ENCODE peak calls at places on chromosomes 6 and 20, in nine cellular contexts. S, L, H, X, P, M, J, F and K are unnamed samples.

GRCh38 chr6:1267057-1267732 is 44.7 kb upstream of the FOXQ1 start:
- DNase-seq in L (no peak), M (peak), J (no peak), X (no peak), S (no peak), H (no peak), F (no peak), P (no peak), K (no peak)

GRCh38 chr6:52253494-52253893 is 9.2 kb upstream of the IL17F start:
- DNase-seq in F (no peak), P (no peak), X (no peak), H (no peak), M (peak), J (no peak), S (no peak), L (no peak), K (peak)

GRCh38 chr6:41976794-41977484 is 35.3 kb upstream of the CCND3 start:
- DNase-seq in H (no peak), L (peak), S (no peak), X (no peak), P (no peak), M (peak), F (no peak), J (no peak), K (peak)

GRCh38 chr6:8108759-8109539 is 6.6 kb upstream of the EEF1E1 start:
- DNase-seq in H (no peak), J (no peak), X (peak), S (no peak), L (no peak), P (no peak), M (no peak), F (no peak), K (no peak)

GRCh38 chr6:143962644-143962929 is 45.5 kb downstream of the PLAGL1 start:
- DNase-seq in L (no peak), P (no peak), F (no peak), M (peak), S (no peak), J (no peak), X (no peak), H (no peak), K (peak)

GRCh38 chr6:111484655-111484974 is 1.6 kb upstream of the REV3L start:
- DNase-seq in M (no peak), H (no peak), P (no peak), S (no peak), F (no peak), J (no peak), X (no peak), L (no peak), K (peak)

GRCh38 chr20:13418263-13419229 is 197.5 kb downstream of the ISM1 start:
- DNase-seq in S (no peak), M (peak), F (no peak), P (no peak), L (no peak), J (no peak), H (no peak), X (no peak), K (no peak)

GRCh38 chr6:26392932-26393636 is 9.0 kb upstream of the BTN3A1 start:
- DNase-seq in P (no peak), J (no peak), H (no peak), M (no peak), X (no peak), F (no peak), L (no peak), S (no peak), K (no peak)

GRCh38 chr6:156617376-156617775 is 159.8 kb upstream of the ARID1B start:
- DNase-seq in F (no peak), M (peak), S (no peak), J (no peak), X (peak), L (peak), P (no peak), H (no peak), K (peak)

GRCh38 chr6:157842213-157842612 is 19.2 kb downstream of the SNX9 start:
- DNase-seq in S (no peak), H (no peak), M (no peak), L (no peak), X (no peak), P (no peak), F (no peak), J (no peak), K (no peak)

GRCh38 chr20:61951695-61952533 is 113.8 kb downstream of the TAF4 start:
- DNase-seq in P (no peak), F (no peak), X (peak), M (peak), S (no peak), H (peak), L (no peak), J (no peak), K (no peak)

GRCh38 chr6:122258843-122259242 is 140.6 kb upstream of the HSF2 start:
- DNase-seq in M (no peak), F (no peak), H (no peak), L (no peak), S (no peak), J (no peak), P (no peak), X (no peak), K (no peak)

GRCh38 chr20:56247954-56248782 is at the start of gene MC3R:
- DNase-seq in P (no peak), S (peak), M (peak), F (no peak), X (peak), H (no peak), J (no peak), L (peak), K (peak)

DNA sequence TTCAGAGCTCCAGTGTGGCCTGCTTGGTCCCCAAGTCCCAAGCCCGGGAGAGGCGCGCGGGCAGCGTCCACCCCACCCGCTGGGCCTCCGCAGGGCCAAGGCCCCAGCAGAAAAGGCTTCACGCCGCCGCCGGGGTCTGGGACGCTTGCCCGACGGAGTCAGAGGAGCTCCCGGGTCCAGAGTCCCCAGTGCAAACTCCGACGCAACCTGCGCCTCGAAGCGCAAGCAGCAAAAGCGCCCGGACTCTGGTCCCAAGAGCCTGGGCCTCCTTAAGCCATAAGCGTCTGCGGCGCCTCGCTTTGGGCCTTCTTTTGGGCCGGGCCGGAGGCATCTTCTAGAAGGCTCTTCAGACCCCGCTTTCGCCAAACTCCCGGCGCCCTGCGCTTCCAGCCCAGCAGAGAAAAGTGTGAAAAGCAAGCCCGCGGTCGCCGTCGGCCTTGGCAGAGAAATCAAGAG is 1.4 kb downstream of the TBX18 start:
- DNase-seq in F (no peak), L (peak), H (no peak), P (no peak), M (peak), J (no peak), X (no peak), S (no peak), K (no peak)
- H3K4me3 ChIP-seq in F (peak), L (peak), H (peak), P (peak), M (peak), J (no peak), X (peak), S (peak), K (peak)

DNA sequence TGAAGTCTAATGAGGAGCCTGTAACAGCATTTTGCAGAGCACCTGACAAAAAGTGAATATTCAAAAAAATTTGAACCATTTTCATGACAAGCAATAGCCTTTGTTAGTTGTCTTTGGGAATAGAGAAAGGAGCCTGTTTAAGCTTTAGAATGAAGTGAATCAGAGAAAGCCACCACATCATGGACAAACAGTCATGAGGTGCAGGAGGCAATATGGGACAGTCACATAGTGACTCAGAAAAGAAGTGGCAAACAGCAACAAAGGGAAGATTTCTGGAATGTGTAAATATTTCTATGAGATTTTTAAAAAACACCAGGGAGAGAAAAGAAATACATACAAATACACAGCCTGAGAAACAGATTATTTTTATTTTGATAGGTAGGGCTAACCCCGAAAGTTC is 6.6 kb downstream of the KLHL31 start:
- DNase-seq in X (no peak), F (no peak), J (no peak), M (no peak), P (no peak), L (no peak), H (no peak), S (no peak), K (no peak)
- TF ChIP-seq CTCF in X (no peak), F (no peak), J (no peak), M (no peak), P (no peak), L (no peak), H (no peak), S (no peak), K (no peak)

DNA sequence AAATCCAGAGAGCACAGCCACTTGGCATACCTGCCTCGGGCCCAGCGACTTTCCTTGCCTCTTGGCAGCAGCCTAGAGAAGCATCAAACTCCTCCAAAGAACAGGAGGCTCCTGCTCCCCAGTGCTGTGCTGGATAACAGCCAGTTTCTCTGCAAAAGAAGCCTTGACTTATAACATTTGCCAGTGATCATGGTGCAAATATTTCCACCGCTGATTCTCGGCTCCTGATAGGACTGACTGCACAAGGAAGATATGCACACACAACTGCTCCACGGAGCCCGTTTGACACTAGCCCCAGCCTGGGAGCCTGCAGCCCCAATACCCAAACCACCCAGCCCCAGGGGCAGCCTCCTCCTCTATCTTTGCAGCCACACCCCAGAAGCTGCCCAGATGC is 17.5 kb downstream of the ACSS1 start:
- DNase-seq in P (no peak), L (no peak), X (no peak), H (peak), S (no peak), M (peak), J (no peak), F (no peak), K (peak)
- H3K4me3 ChIP-seq in P (peak), L (no peak), X (no peak), H (no peak), S (no peak), M (no peak), J (no peak), F (peak), K (no peak)

GRCh38 chr6:70956191-70956450 is 739 bp downstream of the B3GAT2 start:
- DNase-seq in H (no peak), J (no peak), M (no peak), L (no peak), F (no peak), P (no peak), S (no peak), X (no peak), K (no peak)
- TF ChIP-seq CTCF in H (no peak), J (peak), M (no peak), L (no peak), F (no peak), P (no peak), S (no peak), X (no peak), K (no peak)

GRCh38 chr6:36660771-36661471 is 17.6 kb upstream of the CDKN1A start:
- DNase-seq in H (peak), M (no peak), J (no peak), F (peak), X (peak), L (peak), P (no peak), S (peak), K (no peak)
- H3K4me3 ChIP-seq in H (no peak), M (no peak), J (no peak), F (peak), X (no peak), L (no peak), P (peak), S (peak), K (no peak)

GRCh38 chr20:45550765-45551164 is 3.6 kb upstream of the EPPIN start:
- DNase-seq in M (no peak), F (no peak), P (no peak), S (no peak), L (no peak), H (no peak), J (no peak), X (no peak), K (no peak)

GRCh38 chr20:45548410-45548809 is 1.2 kb upstream of the EPPIN start:
- DNase-seq in H (no peak), J (no peak), F (no peak), S (no peak), M (no peak), P (no peak), L (no peak), X (no peak), K (no peak)

GRCh38 chr20:45545351-45545750 is 1.9 kb downstream of the EPPIN start:
- DNase-seq in X (no peak), L (no peak), S (no peak), F (no peak), P (no peak), M (no peak), J (no peak), H (no peak), K (no peak)

GRCh38 chr20:45547206-45547770 is at the start of gene EPPIN:
- DNase-seq in L (no peak), J (no peak), M (no peak), H (no peak), P (no peak), X (no peak), S (no peak), F (no peak), K (no peak)

DNA sequence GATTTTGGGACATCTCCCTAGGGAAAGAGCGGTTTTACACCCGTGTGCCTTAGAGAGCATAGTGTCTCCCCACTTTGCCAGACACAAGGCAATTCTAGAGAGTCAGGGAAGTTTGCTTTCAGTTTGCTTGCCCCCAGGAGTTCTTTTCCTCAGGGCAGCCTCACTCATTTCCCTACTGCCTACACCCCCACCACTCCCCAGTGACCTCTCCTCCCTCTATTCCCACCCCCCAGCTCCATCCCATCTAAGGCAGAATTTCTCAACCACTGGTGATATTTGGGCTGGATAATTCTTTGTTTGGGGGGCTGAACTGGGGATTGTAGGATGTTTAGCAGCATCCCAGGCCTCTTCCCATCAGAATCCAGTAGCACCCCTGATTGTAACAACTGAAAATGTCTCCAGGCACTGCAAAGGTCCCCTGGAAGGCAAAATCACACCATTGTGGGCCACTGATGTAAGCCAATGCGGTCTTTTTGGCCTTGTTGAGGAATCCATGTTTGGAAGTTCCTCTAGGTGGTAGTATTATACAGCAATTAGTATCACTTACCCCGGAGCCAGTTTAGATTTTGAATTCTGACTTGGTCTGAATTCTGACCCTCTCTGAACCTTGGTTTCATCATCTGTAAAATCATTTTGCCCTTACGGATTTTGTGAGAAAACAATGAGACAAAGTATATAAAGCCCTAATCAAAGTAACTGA is 1.3 kb downstream of the EPPIN start:
- DNase-seq in X (peak), M (peak), H (no peak), J (no peak), L (no peak), P (no peak), F (no peak), S (no peak), K (peak)
- TF ChIP-seq CTCF in X (peak), M (peak), H (peak), J (no peak), L (no peak), P (no peak), F (peak), S (no peak), K (peak)

GRCh38 chr6:124962617-124963415 is 579 bp downstream of the RNF217 start:
- DNase-seq in X (peak), L (peak), S (peak), H (peak), M (peak), F (peak), J (no peak), P (peak), K (peak)

GRCh38 chr6:124961784-124962611 is at the start of gene RNF217:
- DNase-seq in J (no peak), L (peak), S (peak), F (peak), P (peak), X (peak), M (peak), H (peak), K (peak)

GRCh38 chr6:124963416-124964083 is 1.3 kb downstream of the RNF217 start:
- DNase-seq in L (no peak), H (no peak), X (peak), J (no peak), F (no peak), M (peak), P (no peak), S (no peak), K (peak)

GRCh38 chr6:124960757-124961467 is 1.3 kb upstream of the RNF217 start:
- DNase-seq in J (no peak), S (no peak), P (no peak), H (no peak), F (no peak), X (no peak), L (no peak), M (peak), K (peak)

GRCh38 chr6:124961468-124961783 is 811 bp upstream of the RNF217 start:
- DNase-seq in L (no peak), X (no peak), J (no peak), S (no peak), F (no peak), M (no peak), H (no peak), P (no peak), K (no peak)
- H3K4me3 ChIP-seq in L (peak), X (peak), J (no peak), S (peak), F (peak), M (peak), H (peak), P (peak), K (peak)